ENCODE peak calls at places on chromosomes 2 and 18, in four cellular contexts. One of them, this sample, is unnamed.

GRCh38 chr2:235467586-235467985 is 26.3 kb upstream of the AGAP1 start:
- DNase-seq in fibroblast of mammary gland: peak; percentile 88
- DNase-seq in caudate nucleus: no peak
- DNase-seq in Daoy: peak; percentile 63
- DNase-seq in this sample: no peak

GRCh38 chr18:57544958-57545661 is 41.4 kb downstream of the FECH start:
- DNase-seq in fibroblast of mammary gland: no peak
- DNase-seq in caudate nucleus: no peak
- DNase-seq in Daoy: no peak
- DNase-seq in this sample: no peak

GRCh38 chr2:136281281-136282117 is 163.6 kb upstream of the CXCR4 start:
- DNase-seq in fibroblast of mammary gland: no peak
- DNase-seq in caudate nucleus: no peak
- DNase-seq in Daoy: no peak
- DNase-seq in this sample: peak; percentile 56

GRCh38 chr2:1046067-1046466 is 95.4 kb downstream of the SNTG2 start:
- DNase-seq in fibroblast of mammary gland: no peak
- DNase-seq in caudate nucleus: no peak
- DNase-seq in Daoy: no peak
- DNase-seq in this sample: no peak

GRCh38 chr2:156626931-156627330 is 190.8 kb downstream of the GPD2 start:
- DNase-seq in fibroblast of mammary gland: no peak
- DNase-seq in caudate nucleus: no peak
- DNase-seq in Daoy: no peak
- DNase-seq in this sample: no peak

GRCh38 chr2:95674186-95674585 is 82.4 kb downstream of the TRIM43 start:
- DNase-seq in fibroblast of mammary gland: no peak
- DNase-seq in caudate nucleus: no peak
- DNase-seq in Daoy: no peak
- DNase-seq in this sample: no peak

GRCh38 chr2:54956392-54956722 is 93.9 kb downstream of the RTN4 start:
- DNase-seq in fibroblast of mammary gland: no peak
- DNase-seq in caudate nucleus: no peak
- DNase-seq in Daoy: no peak
- DNase-seq in this sample: no peak

GRCh38 chr2:3604207-3604877 is 9.4 kb downstream of the COLEC11 start:
- DNase-seq in fibroblast of mammary gland: no peak
- DNase-seq in caudate nucleus: no peak
- DNase-seq in Daoy: no peak
- DNase-seq in this sample: no peak

GRCh38 chr2:29293830-29294438 is 178.7 kb downstream of the CLIP4 start:
- DNase-seq in fibroblast of mammary gland: peak; percentile 27
- DNase-seq in caudate nucleus: no peak
- DNase-seq in Daoy: peak; percentile 38
- DNase-seq in this sample: no peak

GRCh38 chr2:175620035-175620434 is 382.0 kb downstream of the LNPK start:
- DNase-seq in fibroblast of mammary gland: no peak
- DNase-seq in caudate nucleus: no peak
- DNase-seq in Daoy: no peak
- DNase-seq in this sample: no peak

GRCh38 chr2:226256237-226256636 is 543.4 kb downstream of the IRS1 start:
- DNase-seq in fibroblast of mammary gland: peak; percentile 68
- DNase-seq in caudate nucleus: no peak
- DNase-seq in Daoy: peak; percentile 27
- DNase-seq in this sample: no peak

GRCh38 chr2:230184727-230185578 is 34.8 kb downstream of the SP110 start:
- DNase-seq in fibroblast of mammary gland: peak; percentile 6
- DNase-seq in caudate nucleus: no peak
- DNase-seq in Daoy: no peak
- DNase-seq in this sample: no peak

GRCh38 chr2:31997653-31998052 is 13.2 kb downstream of the MEMO1 start:
- DNase-seq in fibroblast of mammary gland: no peak
- DNase-seq in caudate nucleus: no peak
- DNase-seq in Daoy: no peak
- DNase-seq in this sample: no peak

GRCh38 chr2:154945977-154946376 is 247.5 kb downstream of the KCNJ3 start:
- DNase-seq in fibroblast of mammary gland: no peak
- DNase-seq in caudate nucleus: no peak
- DNase-seq in Daoy: no peak
- DNase-seq in this sample: no peak

GRCh38 chr2:232779465-232779864 is 3.1 kb upstream of the KCNJ13 start:
- DNase-seq in fibroblast of mammary gland: no peak
- DNase-seq in caudate nucleus: no peak
- DNase-seq in Daoy: no peak
- DNase-seq in this sample: no peak

GRCh38 chr18:34789768-34790344 is 79.8 kb downstream of the DTNA start:
- DNase-seq in fibroblast of mammary gland: peak; percentile 37
- DNase-seq in caudate nucleus: no peak
- DNase-seq in Daoy: no peak
- DNase-seq in this sample: no peak

GRCh38 chr2:210617732-210618330 is 61.4 kb downstream of the CPS1 start:
- DNase-seq in fibroblast of mammary gland: peak; percentile 55
- DNase-seq in caudate nucleus: no peak
- DNase-seq in Daoy: peak; percentile 18
- DNase-seq in this sample: no peak

GRCh38 chr2:156907806-156908205 is 349.7 kb upstream of the GALNT5 start:
- DNase-seq in fibroblast of mammary gland: peak; percentile 31
- DNase-seq in caudate nucleus: no peak
- DNase-seq in Daoy: no peak
- DNase-seq in this sample: no peak

This sample was measured in activated gamma-delta T cell treated with Interleukin-2 at 50 U/mL for 16 hours.